ENCODE peak calls at places on chromosomes 1 and 21, in seven cellular contexts. E is H4; Y is dorsolateral prefrontal cortex; O is activated naive CD8-positive, alpha-beta T cell treated with anti-CD3 and anti-CD28 coated beads, Interleukin-2, amount 50 U/mL, for 24 hours; J is type B pancreatic cell; D is GM23338; H is NCI-H1694. U is an unnamed sample.
A peak's percentile ranks its signal among the peaks of the same experiment; 100 is the strongest.

GRCh38 chr21:35873441-35873840 is 186.9 kb downstream of the SETD4 start:
- DNase-seq in E (no peak), Y (no peak), O (no peak), J (no peak), D (no peak), H (no peak), U (no peak)

GRCh38 chr1:116218922-116219321 is 107.7 kb downstream of the MAB21L3 start:
- DNase-seq in E (no peak), Y (no peak), O (no peak), J (no peak), D (no peak), H (no peak), U (no peak)

GRCh38 chr1:151720974-151721787 is at the start of gene RIIAD1:
- DNase-seq in E (no peak), Y (no peak), O (peak; percentile 44), J (no peak), D (peak; percentile 78), H (no peak), U (peak; percentile 35)

GRCh38 chr1:8520483-8520966 is 202.6 kb downstream of the SLC45A1 start:
- DNase-seq in E (peak; percentile 59), Y (no peak), O (no peak), J (no peak), D (no peak), H (no peak), U (no peak)

GRCh38 chr1:245585252-245585959 is 430.6 kb downstream of the KIF26B start:
- DNase-seq in E (peak; percentile 96), Y (no peak), O (no peak), J (no peak), D (no peak), H (no peak), U (peak; percentile 98)

GRCh38 chr1:245999697-246000637 is 507.1 kb downstream of the SMYD3 start:
- DNase-seq in E (no peak), Y (no peak), O (no peak), J (no peak), D (no peak), H (no peak), U (peak; percentile 64)

GRCh38 chr1:23865543-23865930 is 2.6 kb downstream of the FUCA1 start:
- DNase-seq in E (peak; percentile 98), Y (no peak), O (no peak), J (no peak), D (no peak), H (no peak), U (peak; percentile 35)

GRCh38 chr21:45376459-45377324 is 28.3 kb upstream of the COL18A1 start:
- DNase-seq in E (no peak), Y (no peak), O (no peak), J (no peak), D (no peak), H (no peak), U (no peak)

GRCh38 chr1:25672763-25673409 is 56.3 kb downstream of the MAN1C1 start:
- DNase-seq in E (no peak), Y (no peak), O (no peak), J (no peak), D (no peak), H (no peak), U (no peak)

GRCh38 chr1:98704474-98704873 is 43.0 kb downstream of the SNX7 start:
- DNase-seq in E (no peak), Y (peak; percentile 76), O (no peak), J (no peak), D (peak; percentile 85), H (no peak), U (no peak)

GRCh38 chr1:203440780-203441179 is 34.8 kb upstream of the PRELP start:
- DNase-seq in E (peak; percentile 46), Y (peak; percentile 80), O (no peak), J (no peak), D (peak; percentile 32), H (no peak), U (peak; percentile 51)

GRCh38 chr21:25891596-25891995 is 156.8 kb downstream of the GABPA start:
- DNase-seq in E (no peak), Y (no peak), O (no peak), J (no peak), D (no peak), H (no peak), U (no peak)

GRCh38 chr21:23021481-23021880 is 2023.3 kb downstream of the NCAM2 start:
- DNase-seq in E (no peak), Y (no peak), O (no peak), J (no peak), D (no peak), H (no peak), U (no peak)

GRCh38 chr21:34640858-34641257 is 25.9 kb upstream of the RCAN1 start:
- DNase-seq in E (peak; percentile 85), Y (no peak), O (no peak), J (no peak), D (no peak), H (no peak), U (no peak)

GRCh38 chr1:15620155-15620545 is 2.9 kb downstream of the DDI2 start:
- DNase-seq in E (no peak), Y (no peak), O (no peak), J (no peak), D (no peak), H (no peak), U (no peak)

GRCh38 chr1:59013276-59013927 is 229.6 kb upstream of the JUN start:
- DNase-seq in E (peak; percentile 74), Y (no peak), O (no peak), J (no peak), D (peak; percentile 90), H (no peak), U (no peak)

GRCh38 chr1:205291577-205291976 is 30.0 kb downstream of the NUAK2 start:
- DNase-seq in E (no peak), Y (no peak), O (no peak), J (no peak), D (no peak), H (no peak), U (no peak)

GRCh38 chr1:161994153-161994814 is 29.4 kb downstream of the OLFML2B start:
- DNase-seq in E (no peak), Y (peak; percentile 67), O (no peak), J (no peak), D (no peak), H (no peak), U (peak; percentile 31)

GRCh38 chr1:154497026-154497806 is 4.8 kb upstream of the TDRD10 start:
- DNase-seq in E (no peak), Y (no peak), O (no peak), J (no peak), D (no peak), H (no peak), U (no peak)

GRCh38 chr1:154485106-154485505 is 16.9 kb upstream of the TDRD10 start:
- DNase-seq in E (no peak), Y (no peak), O (no peak), J (no peak), D (no peak), H (no peak), U (no peak)

GRCh38 chr1:182668633-182669032 is 15.8 kb downstream of the RGS8 start:
- DNase-seq in E (no peak), Y (no peak), O (no peak), J (no peak), D (no peak), H (no peak), U (no peak)

GRCh38 chr21:31426235-31426797 is 82.3 kb upstream of the TIAM1 start:
- DNase-seq in E (no peak), Y (no peak), O (no peak), J (no peak), D (no peak), H (no peak), U (no peak)

GRCh38 chr1:167533851-167534300 is 15.5 kb upstream of the CD247 start:
- DNase-seq in E (peak; percentile 34), Y (peak; percentile 83), O (peak; percentile 70), J (peak; percentile 81), D (peak; percentile 90), H (peak; percentile 66), U (peak; percentile 93)

GRCh38 chr1:187226396-187226795 is 397.6 kb downstream of the PLA2G4A start:
- DNase-seq in E (no peak), Y (no peak), O (no peak), J (no peak), D (no peak), H (no peak), U (no peak)

GRCh38 chr1:20640183-20640597 is 6.9 kb downstream of the PINK1 start:
- DNase-seq in E (peak; percentile 34), Y (no peak), O (peak; percentile 59), J (no peak), D (peak; percentile 81), H (peak; percentile 31), U (peak; percentile 51)

GRCh38 chr1:56095924-56096655 is 483.3 kb downstream of the PLPP3 start:
- DNase-seq in E (no peak), Y (no peak), O (no peak), J (no peak), D (no peak), H (no peak), U (no peak)

GRCh38 chr21:15015622-15016471 is 49.0 kb downstream of the NRIP1 start:
- DNase-seq in E (peak; percentile 58), Y (no peak), O (no peak), J (no peak), D (no peak), H (no peak), U (no peak)

GRCh38 chr21:34722684-34723300 is 54.0 kb downstream of the CLIC6 start:
- DNase-seq in E (no peak), Y (no peak), O (peak; percentile 50), J (no peak), D (peak; percentile 83), H (no peak), U (peak; percentile 15)

GRCh38 chr1:40562185-40562584 is 30.7 kb downstream of the ZNF684 start:
- DNase-seq in E (no peak), Y (no peak), O (no peak), J (no peak), D (no peak), H (no peak), U (no peak)

GRCh38 chr21:17866590-17866989 is 47.4 kb upstream of the C21orf91 start:
- DNase-seq in E (no peak), Y (no peak), O (no peak), J (no peak), D (no peak), H (no peak), U (no peak)

GRCh38 chr1:218339267-218339831 is 5.8 kb upstream of the TGFB2 start:
- DNase-seq in E (peak; percentile 44), Y (no peak), O (no peak), J (no peak), D (peak; percentile 53), H (peak; percentile 64), U (no peak)

GRCh38 chr1:92985101-92985500 is 23.8 kb upstream of the DIPK1A start:
- DNase-seq in E (no peak), Y (no peak), O (no peak), J (no peak), D (no peak), H (no peak), U (no peak)

GRCh38 chr1:2602866-2603520 is 16.4 kb downstream of the PRXL2B start:
- DNase-seq in E (no peak), Y (no peak), O (no peak), J (peak; percentile 68), D (no peak), H (no peak), U (no peak)

GRCh38 chr21:44024257-44024656 is 12.1 kb downstream of the TRAPPC10 start:
- DNase-seq in E (no peak), Y (no peak), O (no peak), J (no peak), D (no peak), H (no peak), U (no peak)

GRCh38 chr21:44497641-44498243 is 42.3 kb downstream of the KRTAP10-1 start:
- DNase-seq in E (no peak), Y (no peak), O (no peak), J (no peak), D (no peak), H (no peak), U (no peak)

GRCh38 chr1:24992124-24992760 is 62.2 kb upstream of the RUNX3 start:
- DNase-seq in E (no peak), Y (no peak), O (no peak), J (no peak), D (no peak), H (no peak), U (no peak)

GRCh38 chr1:204410764-204411450 is 710 bp downstream of the PPP1R15B start:
- DNase-seq in E (no peak), Y (peak; percentile 47), O (no peak), J (peak; percentile 73), D (peak; percentile 60), H (no peak), U (no peak)

GRCh38 chr1:83676106-83676505 is 322.8 kb downstream of the TTLL7 start:
- DNase-seq in E (no peak), Y (no peak), O (no peak), J (no peak), D (no peak), H (no peak), U (no peak)

U was measured in COLO829.